ENCODE peak calls at places on chromosomes 12 and 14, in seven cellular contexts. One of them, this sample, is unnamed.

GRCh38 chr12:9149372-9149771 is 33.7 kb upstream of the A2M start:
- DNase-seq in HCT116: peak
- DNase-seq in K562: no peak
- DNase-seq in GM23248: no peak
- DNase-seq in keratinocyte: no peak
- DNase-seq in neural progenitor cell: no peak
- DNase-seq in HepG2: no peak
- DNase-seq in this sample: no peak

GRCh38 chr12:92224685-92225331 is 79.2 kb upstream of the BTG1 start:
- DNase-seq in HCT116: no peak
- DNase-seq in K562: peak
- DNase-seq in GM23248: peak
- DNase-seq in keratinocyte: peak
- DNase-seq in neural progenitor cell: no peak
- DNase-seq in HepG2: no peak
- DNase-seq in this sample: no peak

GRCh38 chr14:105096206-105096875 is 31.1 kb upstream of the GPR132 start:
- DNase-seq in HCT116: no peak
- DNase-seq in K562: no peak
- DNase-seq in GM23248: no peak
- DNase-seq in keratinocyte: no peak
- DNase-seq in neural progenitor cell: no peak
- DNase-seq in HepG2: no peak
- DNase-seq in this sample: no peak

GRCh38 chr12:113825705-113826104 is 140.4 kb downstream of the RBM19 start:
- DNase-seq in HCT116: no peak
- DNase-seq in K562: no peak
- DNase-seq in GM23248: no peak
- DNase-seq in keratinocyte: no peak
- DNase-seq in neural progenitor cell: peak
- DNase-seq in HepG2: no peak
- DNase-seq in this sample: no peak

GRCh38 chr14:89755816-89756215 is 198.7 kb downstream of the EFCAB11 start:
- DNase-seq in HCT116: no peak
- DNase-seq in K562: no peak
- DNase-seq in GM23248: no peak
- DNase-seq in keratinocyte: no peak
- DNase-seq in neural progenitor cell: no peak
- DNase-seq in HepG2: no peak
- DNase-seq in this sample: no peak

GRCh38 chr14:76701981-76702380 is 59.3 kb upstream of the VASH1 start:
- DNase-seq in HCT116: no peak
- DNase-seq in K562: no peak
- DNase-seq in GM23248: no peak
- DNase-seq in keratinocyte: no peak
- DNase-seq in neural progenitor cell: no peak
- DNase-seq in HepG2: no peak
- DNase-seq in this sample: no peak

GRCh38 chr12:69828897-69829296 is 3.9 kb downstream of the MYRFL start:
- DNase-seq in HCT116: no peak
- DNase-seq in K562: no peak
- DNase-seq in GM23248: no peak
- DNase-seq in keratinocyte: no peak
- DNase-seq in neural progenitor cell: no peak
- DNase-seq in HepG2: no peak
- DNase-seq in this sample: no peak

GRCh38 chr12:111220363-111220762 is 148.5 kb downstream of the PHETA1 start:
- DNase-seq in HCT116: no peak
- DNase-seq in K562: no peak
- DNase-seq in GM23248: no peak
- DNase-seq in keratinocyte: no peak
- DNase-seq in neural progenitor cell: no peak
- DNase-seq in HepG2: no peak
- DNase-seq in this sample: no peak

GRCh38 chr14:21026988-21027315 is 2.1 kb upstream of the NDRG2 start:
- DNase-seq in HCT116: no peak
- DNase-seq in K562: peak
- DNase-seq in GM23248: no peak
- DNase-seq in keratinocyte: no peak
- DNase-seq in neural progenitor cell: no peak
- DNase-seq in HepG2: no peak
- DNase-seq in this sample: no peak

GRCh38 chr14:83520837-83521236 is 1987.2 kb upstream of the SEL1L start:
- DNase-seq in HCT116: no peak
- DNase-seq in K562: no peak
- DNase-seq in GM23248: peak
- DNase-seq in keratinocyte: no peak
- DNase-seq in neural progenitor cell: no peak
- DNase-seq in HepG2: no peak
- DNase-seq in this sample: no peak

GRCh38 chr12:12715459-12716150 is 1.6 kb upstream of the CDKN1B start:
- DNase-seq in HCT116: no peak
- DNase-seq in K562: no peak
- DNase-seq in GM23248: peak
- DNase-seq in keratinocyte: no peak
- DNase-seq in neural progenitor cell: no peak
- DNase-seq in HepG2: no peak
- DNase-seq in this sample: peak

GRCh38 chr12:47725893-47726292 is 603 bp upstream of the ENDOU start:
- DNase-seq in HCT116: no peak
- DNase-seq in K562: no peak
- DNase-seq in GM23248: peak
- DNase-seq in keratinocyte: no peak
- DNase-seq in neural progenitor cell: no peak
- DNase-seq in HepG2: no peak
- DNase-seq in this sample: no peak

GRCh38 chr12:212799-213526 is 994 bp downstream of the SLC6A12 start:
- DNase-seq in HCT116: no peak
- DNase-seq in K562: no peak
- DNase-seq in GM23248: no peak
- DNase-seq in keratinocyte: no peak
- DNase-seq in neural progenitor cell: no peak
- DNase-seq in HepG2: peak
- DNase-seq in this sample: no peak

GRCh38 chr12:89651192-89651591 is 57.4 kb downstream of the ATP2B1 start:
- DNase-seq in HCT116: no peak
- DNase-seq in K562: no peak
- DNase-seq in GM23248: no peak
- DNase-seq in keratinocyte: no peak
- DNase-seq in neural progenitor cell: no peak
- DNase-seq in HepG2: no peak
- DNase-seq in this sample: no peak

GRCh38 chr12:106759526-106760183 is 14.8 kb upstream of the RIC8B start:
- DNase-seq in HCT116: no peak
- DNase-seq in K562: no peak
- DNase-seq in GM23248: peak
- DNase-seq in keratinocyte: no peak
- DNase-seq in neural progenitor cell: no peak
- DNase-seq in HepG2: no peak
- DNase-seq in this sample: peak

GRCh38 chr12:18101043-18101442 is 11.1 kb upstream of the RERGL start:
- DNase-seq in HCT116: no peak
- DNase-seq in K562: no peak
- DNase-seq in GM23248: no peak
- DNase-seq in keratinocyte: no peak
- DNase-seq in neural progenitor cell: no peak
- DNase-seq in HepG2: no peak
- DNase-seq in this sample: peak

GRCh38 chr12:27780612-27781408 is 774 bp upstream of the MANSC4 start:
- DNase-seq in HCT116: no peak
- DNase-seq in K562: peak
- DNase-seq in GM23248: peak
- DNase-seq in keratinocyte: peak
- DNase-seq in neural progenitor cell: peak
- DNase-seq in HepG2: peak
- DNase-seq in this sample: peak

GRCh38 chr14:74518221-74518620 is 24.7 kb downstream of the ISCA2 start:
- DNase-seq in HCT116: no peak
- DNase-seq in K562: no peak
- DNase-seq in GM23248: no peak
- DNase-seq in keratinocyte: no peak
- DNase-seq in neural progenitor cell: no peak
- DNase-seq in HepG2: no peak
- DNase-seq in this sample: no peak

GRCh38 chr14:61003571-61003970 is 22.5 kb downstream of the SLC38A6 start:
- DNase-seq in HCT116: no peak
- DNase-seq in K562: no peak
- DNase-seq in GM23248: peak
- DNase-seq in keratinocyte: no peak
- DNase-seq in neural progenitor cell: no peak
- DNase-seq in HepG2: no peak
- DNase-seq in this sample: no peak

GRCh38 chr12:68040450-68041075 is 51.3 kb downstream of the IFNG-AS1 start:
- DNase-seq in HCT116: peak
- DNase-seq in K562: peak
- DNase-seq in GM23248: peak
- DNase-seq in keratinocyte: peak
- DNase-seq in neural progenitor cell: peak
- DNase-seq in HepG2: peak
- DNase-seq in this sample: peak

GRCh38 chr14:54839681-54840080 is 62.9 kb downstream of the GCH1 start:
- DNase-seq in HCT116: no peak
- DNase-seq in K562: no peak
- DNase-seq in GM23248: peak
- DNase-seq in keratinocyte: no peak
- DNase-seq in neural progenitor cell: no peak
- DNase-seq in HepG2: peak
- DNase-seq in this sample: no peak

GRCh38 chr12:132527186-132527882 is 37.4 kb downstream of the FBRSL1 start:
- DNase-seq in HCT116: no peak
- DNase-seq in K562: no peak
- DNase-seq in GM23248: no peak
- DNase-seq in keratinocyte: no peak
- DNase-seq in neural progenitor cell: no peak
- DNase-seq in HepG2: no peak
- DNase-seq in this sample: no peak

GRCh38 chr14:26255213-26255612 is 342.6 kb downstream of the NOVA1 start:
- DNase-seq in HCT116: no peak
- DNase-seq in K562: no peak
- DNase-seq in GM23248: peak
- DNase-seq in keratinocyte: no peak
- DNase-seq in neural progenitor cell: peak
- DNase-seq in HepG2: no peak
- DNase-seq in this sample: no peak

GRCh38 chr12:124369055-124369900 is 74.4 kb downstream of the RFLNA start:
- DNase-seq in HCT116: no peak
- DNase-seq in K562: no peak
- DNase-seq in GM23248: peak
- DNase-seq in keratinocyte: no peak
- DNase-seq in neural progenitor cell: no peak
- DNase-seq in HepG2: peak
- DNase-seq in this sample: no peak

GRCh38 chr14:21041676-21042433 is at the start of gene RNASE7:
- DNase-seq in HCT116: no peak
- DNase-seq in K562: no peak
- DNase-seq in GM23248: peak
- DNase-seq in keratinocyte: peak
- DNase-seq in neural progenitor cell: no peak
- DNase-seq in HepG2: no peak
- DNase-seq in this sample: no peak

GRCh38 chr12:130482448-130482847 is 144.8 kb downstream of the PIWIL1 start:
- DNase-seq in HCT116: no peak
- DNase-seq in K562: no peak
- DNase-seq in GM23248: no peak
- DNase-seq in keratinocyte: no peak
- DNase-seq in neural progenitor cell: peak
- DNase-seq in HepG2: no peak
- DNase-seq in this sample: no peak

GRCh38 chr12:68400231-68400829 is 68.2 kb upstream of the MDM1 start:
- DNase-seq in HCT116: no peak
- DNase-seq in K562: no peak
- DNase-seq in GM23248: no peak
- DNase-seq in keratinocyte: no peak
- DNase-seq in neural progenitor cell: no peak
- DNase-seq in HepG2: no peak
- DNase-seq in this sample: no peak

GRCh38 chr14:102570334-102570995 is 22.0 kb upstream of the RCOR1 start:
- DNase-seq in HCT116: no peak
- DNase-seq in K562: no peak
- DNase-seq in GM23248: no peak
- DNase-seq in keratinocyte: no peak
- DNase-seq in neural progenitor cell: no peak
- DNase-seq in HepG2: peak
- DNase-seq in this sample: no peak

GRCh38 chr14:68557648-68558047 is 235.2 kb downstream of the ZFP36L1 start:
- DNase-seq in HCT116: no peak
- DNase-seq in K562: no peak
- DNase-seq in GM23248: no peak
- DNase-seq in keratinocyte: no peak
- DNase-seq in neural progenitor cell: no peak
- DNase-seq in HepG2: no peak
- DNase-seq in this sample: no peak

GRCh38 chr12:57093412-57094193 is 4.7 kb downstream of the NAB2 start:
- DNase-seq in HCT116: no peak
- DNase-seq in K562: peak
- DNase-seq in GM23248: peak
- DNase-seq in keratinocyte: no peak
- DNase-seq in neural progenitor cell: peak
- DNase-seq in HepG2: no peak
- DNase-seq in this sample: peak

GRCh38 chr12:51390457-51391046 is 654 bp downstream of the GALNT6 start:
- DNase-seq in HCT116: no peak
- DNase-seq in K562: peak
- DNase-seq in GM23248: no peak
- DNase-seq in keratinocyte: no peak
- DNase-seq in neural progenitor cell: no peak
- DNase-seq in HepG2: no peak
- DNase-seq in this sample: no peak
- H3K9ac ChIP-seq in HCT116: peak
- H3K9ac ChIP-seq in K562: peak
- H3K9ac ChIP-seq in GM23248: no peak
- H3K9ac ChIP-seq in keratinocyte: peak
- H3K9ac ChIP-seq in neural progenitor cell: no peak
- H3K9ac ChIP-seq in HepG2: no peak
- H3K9ac ChIP-seq in this sample: peak

GRCh38 chr12:65825573-65826512 is 1.6 kb downstream of the HMGA2 start:
- DNase-seq in HCT116: no peak
- DNase-seq in K562: no peak
- DNase-seq in GM23248: peak
- DNase-seq in keratinocyte: no peak
- DNase-seq in neural progenitor cell: peak
- DNase-seq in HepG2: no peak
- DNase-seq in this sample: peak
- TF ChIP-seq EZH2 in HCT116: no peak
- TF ChIP-seq EZH2 in K562: no peak
- TF ChIP-seq EZH2 in GM23248: no peak
- TF ChIP-seq EZH2 in keratinocyte: no peak
- TF ChIP-seq EZH2 in neural progenitor cell: no peak
- TF ChIP-seq EZH2 in HepG2: no peak
- TF ChIP-seq EZH2 in this sample: no peak

GRCh38 chr14:96863986-96864330 is 66.8 kb downstream of the VRK1 start:
- DNase-seq in HCT116: no peak
- DNase-seq in K562: no peak
- DNase-seq in GM23248: no peak
- DNase-seq in keratinocyte: no peak
- DNase-seq in neural progenitor cell: no peak
- DNase-seq in HepG2: no peak
- DNase-seq in this sample: no peak
- H3K9ac ChIP-seq in HCT116: no peak
- H3K9ac ChIP-seq in K562: no peak
- H3K9ac ChIP-seq in GM23248: no peak
- H3K9ac ChIP-seq in keratinocyte: no peak
- H3K9ac ChIP-seq in neural progenitor cell: no peak
- H3K9ac ChIP-seq in HepG2: no peak
- H3K9ac ChIP-seq in this sample: no peak

GRCh38 chr12:46217686-46218508 is 50.9 kb downstream of the SLC38A1 start:
- DNase-seq in HCT116: no peak
- DNase-seq in K562: no peak
- DNase-seq in GM23248: no peak
- DNase-seq in keratinocyte: no peak
- DNase-seq in neural progenitor cell: no peak
- DNase-seq in HepG2: no peak
- DNase-seq in this sample: peak
- TF ChIP-seq EZH2 in HCT116: no peak
- TF ChIP-seq EZH2 in K562: no peak
- TF ChIP-seq EZH2 in GM23248: no peak
- TF ChIP-seq EZH2 in keratinocyte: no peak
- TF ChIP-seq EZH2 in neural progenitor cell: no peak
- TF ChIP-seq EZH2 in HepG2: no peak
- TF ChIP-seq EZH2 in this sample: no peak

This sample was measured in MM.1S.